ENCODE peak calls at places on chromosomes 12 and 14, in seven cellular contexts. One of them, this sample, is unnamed.

GRCh38 chr12:20527396-20528154 is 159.2 kb downstream of the PDE3A start:
- DNase-seq in fibroblast of lung: peak; percentile 80
- DNase-seq in ovary: no peak
- DNase-seq in PC-3: no peak
- DNase-seq in brain microvascular endothelial cell: peak; percentile 89
- DNase-seq in CD4-positive, alpha-beta T cell: no peak
- DNase-seq in A673: no peak
- DNase-seq in this sample: no peak

GRCh38 chr12:67042697-67043131 is 226.4 kb upstream of the CAND1 start:
- DNase-seq in A673: peak; percentile 5
- DNase-seq in PC-3: peak; percentile 69
- DNase-seq in CD4-positive, alpha-beta T cell: no peak
- DNase-seq in fibroblast of lung: peak; percentile 74
- DNase-seq in ovary: no peak
- DNase-seq in brain microvascular endothelial cell: peak; percentile 47
- DNase-seq in this sample: no peak

GRCh38 chr14:48936881-48937280 is 649.3 kb downstream of the RPS29 start:
- DNase-seq in ovary: no peak
- DNase-seq in CD4-positive, alpha-beta T cell: no peak
- DNase-seq in A673: peak; percentile 49
- DNase-seq in fibroblast of lung: peak; percentile 59
- DNase-seq in PC-3: no peak
- DNase-seq in brain microvascular endothelial cell: no peak
- DNase-seq in this sample: no peak

GRCh38 chr12:88623777-88624548 is 43.7 kb upstream of the KITLG start:
- DNase-seq in ovary: no peak
- DNase-seq in PC-3: no peak
- DNase-seq in A673: no peak
- DNase-seq in brain microvascular endothelial cell: no peak
- DNase-seq in CD4-positive, alpha-beta T cell: no peak
- DNase-seq in fibroblast of lung: peak; percentile 60
- DNase-seq in this sample: no peak

GRCh38 chr12:15192721-15193120 is 28.5 kb downstream of the RERG start:
- DNase-seq in fibroblast of lung: no peak
- DNase-seq in A673: no peak
- DNase-seq in brain microvascular endothelial cell: no peak
- DNase-seq in PC-3: no peak
- DNase-seq in ovary: no peak
- DNase-seq in CD4-positive, alpha-beta T cell: no peak
- DNase-seq in this sample: no peak

GRCh38 chr12:19234991-19235876 is 105.7 kb downstream of the PLEKHA5 start:
- DNase-seq in fibroblast of lung: peak; percentile 64
- DNase-seq in PC-3: no peak
- DNase-seq in A673: no peak
- DNase-seq in ovary: no peak
- DNase-seq in brain microvascular endothelial cell: peak; percentile 44
- DNase-seq in CD4-positive, alpha-beta T cell: no peak
- DNase-seq in this sample: no peak

GRCh38 chr14:95519699-95520098 is 3.2 kb upstream of the SYNE3 start:
- DNase-seq in ovary: peak; percentile 58
- DNase-seq in brain microvascular endothelial cell: peak; percentile 59
- DNase-seq in A673: peak; percentile 88
- DNase-seq in fibroblast of lung: peak; percentile 84
- DNase-seq in PC-3: peak; percentile 79
- DNase-seq in CD4-positive, alpha-beta T cell: peak; percentile 58
- DNase-seq in this sample: peak; percentile 53

GRCh38 chr14:23703027-23703426 is 66.9 kb downstream of the DHRS2 start:
- DNase-seq in CD4-positive, alpha-beta T cell: no peak
- DNase-seq in brain microvascular endothelial cell: no peak
- DNase-seq in A673: no peak
- DNase-seq in ovary: no peak
- DNase-seq in PC-3: no peak
- DNase-seq in fibroblast of lung: no peak
- DNase-seq in this sample: no peak

GRCh38 chr14:67441672-67442071 is 29.7 kb upstream of the PLEK2 start:
- DNase-seq in ovary: no peak
- DNase-seq in brain microvascular endothelial cell: no peak
- DNase-seq in A673: no peak
- DNase-seq in PC-3: no peak
- DNase-seq in CD4-positive, alpha-beta T cell: no peak
- DNase-seq in fibroblast of lung: no peak
- DNase-seq in this sample: no peak

GRCh38 chr14:89304972-89305703 is 111.9 kb downstream of the FOXN3 start:
- DNase-seq in ovary: peak; percentile 51
- DNase-seq in brain microvascular endothelial cell: peak; percentile 44
- DNase-seq in fibroblast of lung: peak; percentile 80
- DNase-seq in CD4-positive, alpha-beta T cell: no peak
- DNase-seq in A673: peak; percentile 57
- DNase-seq in PC-3: peak; percentile 77
- DNase-seq in this sample: peak; percentile 49

GRCh38 chr12:113238309-113238708 is 17.0 kb downstream of the TPCN1 start:
- DNase-seq in brain microvascular endothelial cell: no peak
- DNase-seq in CD4-positive, alpha-beta T cell: no peak
- DNase-seq in PC-3: no peak
- DNase-seq in A673: no peak
- DNase-seq in fibroblast of lung: no peak
- DNase-seq in ovary: no peak
- DNase-seq in this sample: no peak

GRCh38 chr14:48350971-48351370 is 675.6 kb upstream of the MDGA2 start:
- DNase-seq in fibroblast of lung: peak; percentile 78
- DNase-seq in A673: no peak
- DNase-seq in CD4-positive, alpha-beta T cell: no peak
- DNase-seq in brain microvascular endothelial cell: no peak
- DNase-seq in PC-3: peak; percentile 91
- DNase-seq in ovary: no peak
- DNase-seq in this sample: no peak

GRCh38 chr14:31945074-31945613 is 132.0 kb upstream of the ARHGAP5 start:
- DNase-seq in PC-3: no peak
- DNase-seq in brain microvascular endothelial cell: no peak
- DNase-seq in CD4-positive, alpha-beta T cell: no peak
- DNase-seq in fibroblast of lung: no peak
- DNase-seq in ovary: no peak
- DNase-seq in A673: no peak
- DNase-seq in this sample: no peak

GRCh38 chr12:130031571-130032189 is 127.9 kb upstream of the TMEM132D start:
- DNase-seq in CD4-positive, alpha-beta T cell: peak; percentile 38
- DNase-seq in brain microvascular endothelial cell: peak; percentile 49
- DNase-seq in PC-3: peak; percentile 62
- DNase-seq in ovary: no peak
- DNase-seq in fibroblast of lung: no peak
- DNase-seq in A673: peak; percentile 56
- DNase-seq in this sample: peak; percentile 78

DNA sequence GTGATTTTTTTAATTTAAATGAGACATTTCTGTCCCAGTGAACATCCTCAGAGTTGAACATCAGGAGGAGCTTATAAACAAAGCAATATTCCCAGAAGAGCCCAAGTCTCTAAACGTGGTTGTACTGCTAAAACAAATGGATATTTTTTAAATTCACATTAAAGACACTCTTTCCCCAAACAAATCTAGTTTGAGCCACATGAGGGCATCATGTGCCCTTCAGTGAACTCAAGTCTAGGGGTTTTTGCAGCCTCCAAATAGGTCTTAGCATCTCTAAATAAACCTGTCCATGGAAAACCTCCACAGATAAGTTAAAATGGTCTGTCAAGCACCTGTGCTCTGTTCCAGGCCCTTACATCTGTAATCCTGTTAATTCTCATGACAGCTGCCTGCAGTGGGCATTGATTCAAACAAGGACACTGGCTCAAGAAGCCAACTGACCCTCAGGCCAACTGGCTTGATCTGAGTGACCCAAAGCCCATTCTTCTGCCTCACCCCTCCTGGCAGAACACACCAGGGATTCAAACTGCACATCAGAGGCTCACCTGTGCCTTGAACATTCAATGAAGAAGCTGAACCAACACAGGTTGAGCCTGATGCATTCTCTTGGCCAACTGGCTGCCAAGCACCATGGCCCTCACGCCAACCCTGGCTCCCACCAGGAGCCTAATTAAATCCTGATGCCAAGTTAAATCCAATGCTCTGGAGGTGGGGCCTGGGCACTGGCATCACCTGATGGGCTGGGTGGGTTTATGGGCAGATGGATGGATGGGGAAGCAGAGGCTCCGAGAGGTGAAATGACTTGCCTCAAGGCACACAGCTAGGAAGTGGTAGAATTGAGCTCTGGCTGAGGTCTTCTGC is 8.6 kb downstream of the ISCU start:
- DNase-seq in PC-3: peak; percentile 51
- DNase-seq in fibroblast of lung: no peak
- DNase-seq in ovary: no peak
- DNase-seq in brain microvascular endothelial cell: peak; percentile 14
- DNase-seq in A673: peak; percentile 33
- DNase-seq in CD4-positive, alpha-beta T cell: no peak
- DNase-seq in this sample: no peak
- TF ChIP-seq CTCF in PC-3: peak; percentile 61
- TF ChIP-seq CTCF in fibroblast of lung: peak; percentile 58
- TF ChIP-seq CTCF in ovary: no peak
- TF ChIP-seq CTCF in brain microvascular endothelial cell: peak; percentile 64
- TF ChIP-seq CTCF in A673: peak; percentile 31
- TF ChIP-seq CTCF in CD4-positive, alpha-beta T cell: no peak
- TF ChIP-seq CTCF in this sample: peak; percentile 2

DNA sequence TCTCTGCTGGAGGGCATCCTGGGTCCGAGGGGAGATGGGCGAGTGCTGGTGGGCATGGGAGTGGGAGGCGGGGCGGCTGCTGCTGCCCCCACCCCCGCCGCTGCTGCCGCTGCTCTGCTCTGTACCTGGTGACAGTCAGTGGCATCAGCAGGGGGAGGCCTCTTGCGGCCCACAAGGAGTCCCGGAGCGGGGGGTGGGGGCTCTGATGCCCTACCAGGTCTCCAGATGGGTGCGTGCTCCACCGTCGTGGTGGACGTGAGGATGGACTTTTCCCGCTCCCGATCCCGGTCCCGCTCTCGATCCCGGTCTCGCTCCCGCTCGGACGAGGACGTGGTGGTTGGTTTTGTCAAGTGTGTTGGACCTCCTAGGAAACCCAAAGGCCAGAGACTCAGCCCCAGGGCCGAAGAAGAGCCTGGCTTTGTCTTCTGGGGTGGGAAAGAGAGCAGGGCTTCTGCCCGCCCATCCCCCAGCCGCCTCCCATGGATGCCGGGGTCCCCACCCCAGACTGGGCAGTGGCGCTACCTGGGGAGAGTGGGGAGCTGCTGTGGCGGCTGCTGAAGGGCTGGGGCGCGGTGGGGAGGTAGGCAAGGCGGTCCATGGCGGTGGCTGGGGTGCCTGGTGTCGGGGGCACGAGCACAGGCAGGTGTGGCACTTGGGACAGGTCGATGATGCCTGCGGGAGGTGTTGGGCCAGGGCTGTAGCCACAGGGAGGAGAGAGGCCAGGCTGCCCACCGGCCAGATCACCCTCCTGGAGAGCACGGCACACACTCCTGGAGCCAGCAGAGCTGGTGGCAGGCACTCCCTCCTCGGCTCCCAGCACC is 45.4 kb downstream of the RFLNA start:
- DNase-seq in brain microvascular endothelial cell: no peak
- DNase-seq in A673: no peak
- DNase-seq in fibroblast of lung: no peak
- DNase-seq in PC-3: no peak
- DNase-seq in CD4-positive, alpha-beta T cell: no peak
- DNase-seq in ovary: peak; percentile 26
- DNase-seq in this sample: no peak
- TF ChIP-seq CTCF in brain microvascular endothelial cell: no peak
- TF ChIP-seq CTCF in A673: no peak
- TF ChIP-seq CTCF in fibroblast of lung: no peak
- TF ChIP-seq CTCF in PC-3: no peak
- TF ChIP-seq CTCF in CD4-positive, alpha-beta T cell: no peak
- TF ChIP-seq CTCF in ovary: no peak
- TF ChIP-seq CTCF in this sample: no peak

DNA sequence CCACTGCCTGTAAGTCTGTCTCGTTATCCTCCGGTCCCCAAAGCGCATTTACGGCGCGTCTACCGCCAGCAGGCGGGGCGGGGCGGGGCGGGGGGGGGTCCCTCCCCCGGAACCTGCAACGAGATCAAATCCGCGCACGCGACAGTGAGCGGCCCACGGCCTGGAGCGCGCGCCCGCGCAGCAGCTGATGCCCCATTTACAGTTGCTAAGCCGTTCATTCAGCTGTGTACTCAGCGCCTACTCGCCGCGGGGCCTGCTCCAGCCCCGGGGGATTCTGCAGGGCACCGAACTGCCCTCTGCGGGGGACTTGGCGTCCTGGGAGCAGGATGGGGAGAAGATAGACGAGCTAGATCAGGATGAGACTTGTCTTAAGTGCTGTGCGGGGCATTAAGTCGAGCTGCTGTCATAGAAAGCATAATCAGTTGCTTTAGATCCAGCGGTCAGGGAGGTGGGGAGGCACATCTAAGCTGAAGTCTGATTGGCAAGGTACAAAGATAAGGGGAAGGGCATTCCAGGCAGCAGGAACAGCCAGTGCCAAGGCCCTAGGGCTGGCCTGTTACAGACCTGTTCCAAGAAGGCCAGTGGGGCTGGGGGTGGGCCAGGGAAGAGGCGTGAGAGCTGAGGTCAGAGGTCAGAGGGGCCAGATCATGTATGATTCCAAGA is 1.4 kb upstream of the CCDC85C start:
- DNase-seq in CD4-positive, alpha-beta T cell: peak; percentile 67
- DNase-seq in A673: peak; percentile 88
- DNase-seq in brain microvascular endothelial cell: no peak
- DNase-seq in ovary: peak; percentile 60
- DNase-seq in fibroblast of lung: peak; percentile 77
- DNase-seq in PC-3: peak; percentile 72
- DNase-seq in this sample: peak; percentile 83
- TF ChIP-seq CTCF in CD4-positive, alpha-beta T cell: no peak
- TF ChIP-seq CTCF in A673: no peak
- TF ChIP-seq CTCF in brain microvascular endothelial cell: no peak
- TF ChIP-seq CTCF in ovary: no peak
- TF ChIP-seq CTCF in fibroblast of lung: no peak
- TF ChIP-seq CTCF in PC-3: no peak
- TF ChIP-seq CTCF in this sample: no peak

GRCh38 chr12:127811988-127812387 is 455.0 kb upstream of the TMEM132C start:
- DNase-seq in brain microvascular endothelial cell: peak; percentile 72
- DNase-seq in ovary: no peak
- DNase-seq in fibroblast of lung: peak; percentile 99
- DNase-seq in A673: peak; percentile 61
- DNase-seq in CD4-positive, alpha-beta T cell: no peak
- DNase-seq in PC-3: no peak
- DNase-seq in this sample: no peak

GRCh38 chr12:127813147-127813546 is 453.8 kb upstream of the TMEM132C start:
- DNase-seq in fibroblast of lung: no peak
- DNase-seq in PC-3: no peak
- DNase-seq in ovary: no peak
- DNase-seq in A673: no peak
- DNase-seq in CD4-positive, alpha-beta T cell: no peak
- DNase-seq in brain microvascular endothelial cell: no peak
- DNase-seq in this sample: no peak

GRCh38 chr12:127809236-127809635 is 457.7 kb upstream of the TMEM132C start:
- DNase-seq in brain microvascular endothelial cell: peak; percentile 88
- DNase-seq in fibroblast of lung: peak; percentile 92
- DNase-seq in A673: peak; percentile 61
- DNase-seq in PC-3: peak; percentile 59
- DNase-seq in ovary: no peak
- DNase-seq in CD4-positive, alpha-beta T cell: no peak
- DNase-seq in this sample: no peak

DNA sequence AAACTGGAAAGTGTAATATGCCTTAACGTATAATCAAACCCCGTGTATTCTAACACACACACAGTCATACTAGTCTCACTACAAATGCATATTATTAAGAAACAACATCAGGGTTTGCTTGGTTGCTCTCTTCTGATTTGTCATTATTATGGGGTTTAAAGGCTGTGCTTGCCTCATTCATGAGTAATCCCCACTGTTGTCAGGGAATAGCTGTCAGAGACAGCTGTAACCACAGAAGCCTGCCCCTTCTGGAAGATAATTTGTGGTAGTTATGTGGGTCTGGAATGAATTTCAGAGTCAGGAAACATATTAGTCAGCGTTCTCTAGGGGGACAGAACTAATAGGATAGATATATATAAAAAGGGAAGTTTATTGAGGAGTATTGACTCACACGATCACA is 456.9 kb upstream of the TMEM132C start:
- DNase-seq in A673: peak; percentile 87
- DNase-seq in ovary: no peak
- DNase-seq in brain microvascular endothelial cell: peak; percentile 98
- DNase-seq in fibroblast of lung: peak; percentile 99
- DNase-seq in PC-3: peak; percentile 72
- DNase-seq in CD4-positive, alpha-beta T cell: no peak
- DNase-seq in this sample: no peak
- TF ChIP-seq CTCF in A673: peak; percentile 26
- TF ChIP-seq CTCF in ovary: no peak
- TF ChIP-seq CTCF in brain microvascular endothelial cell: peak; percentile 25
- TF ChIP-seq CTCF in fibroblast of lung: no peak
- TF ChIP-seq CTCF in PC-3: peak; percentile 19
- TF ChIP-seq CTCF in CD4-positive, alpha-beta T cell: no peak
- TF ChIP-seq CTCF in this sample: no peak

This sample was measured in GM20000.